ENCODE peak calls at places on chromosomes 12 and 14, in ten cellular contexts. F, J, B, Q, R, M, E, T, V and K are unnamed samples.

GRCh38 chr14:64704145-64704742 is at the start of gene PLEKHG3:
- DNase-seq in F (peak; percentile 93), J (peak; percentile 50), B (no peak), Q (peak; percentile 58), R (peak; percentile 79), M (peak; percentile 87), E (peak; percentile 83), T (peak; percentile 92), V (no peak), K (no peak)

GRCh38 chr12:106861984-106862894 is 87.8 kb downstream of the RIC8B start:
- DNase-seq in F (no peak), J (no peak), B (no peak), Q (no peak), R (no peak), M (no peak), E (peak; percentile 75), T (no peak), V (peak; percentile 64), K (no peak)

GRCh38 chr12:71011261-71011660 is 90.7 kb upstream of the PTPRR start:
- DNase-seq in F (no peak), J (no peak), B (no peak), Q (no peak), R (no peak), M (no peak), E (peak; percentile 62), T (no peak), V (no peak), K (no peak)

GRCh38 chr14:85531141-85531593 is 1.2 kb downstream of the FLRT2 start:
- DNase-seq in F (peak; percentile 81), J (no peak), B (no peak), Q (no peak), R (no peak), M (peak; percentile 72), E (peak; percentile 87), T (peak; percentile 73), V (no peak), K (no peak)

GRCh38 chr14:68559949-68560348 is 232.9 kb downstream of the ZFP36L1 start:
- DNase-seq in F (no peak), J (no peak), B (no peak), Q (no peak), R (no peak), M (no peak), E (no peak), T (no peak), V (no peak), K (no peak)

GRCh38 chr14:68794856-68795601 is 2.2 kb upstream of the ZFP36L1 start:
- DNase-seq in F (peak; percentile 63), J (peak; percentile 39), B (no peak), Q (peak; percentile 73), R (peak; percentile 46), M (peak; percentile 84), E (peak; percentile 91), T (peak; percentile 82), V (peak; percentile 97), K (peak; percentile 82)

GRCh38 chr14:32426596-32427408 is 97.7 kb downstream of the AKAP6 start:
- DNase-seq in F (no peak), J (no peak), B (no peak), Q (no peak), R (no peak), M (no peak), E (no peak), T (no peak), V (no peak), K (no peak)

GRCh38 chr14:51367600-51367931 is 127.5 kb downstream of the TMX1 start:
- DNase-seq in F (no peak), J (no peak), B (no peak), Q (peak; percentile 50), R (no peak), M (no peak), E (peak; percentile 50), T (no peak), V (peak; percentile 75), K (no peak)

DNA sequence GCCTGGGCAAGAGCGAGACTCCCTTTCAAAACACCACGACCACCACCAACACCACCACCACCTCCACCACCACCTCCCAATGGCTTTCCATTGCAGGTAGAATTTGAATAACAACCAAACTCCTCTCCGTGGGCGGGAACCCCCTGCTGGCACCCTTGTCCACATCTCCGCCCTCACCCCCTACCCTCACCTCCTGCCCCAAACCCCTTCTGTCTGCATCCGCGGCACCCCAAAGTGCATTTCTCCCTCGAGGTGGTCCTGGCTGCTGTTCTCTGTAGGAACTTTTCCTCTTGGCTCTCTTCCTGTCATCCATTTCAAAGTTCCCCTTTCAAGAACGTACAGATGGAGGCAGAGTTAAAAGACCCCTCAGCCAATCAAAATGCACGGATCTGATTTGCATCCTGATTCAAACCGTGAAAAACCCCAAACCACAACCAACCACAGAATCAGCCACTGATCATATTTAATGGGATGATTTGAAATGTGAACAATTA is 3.8 kb downstream of the SDSL start:
- DNase-seq in F (peak; percentile 72), J (no peak), B (no peak), Q (no peak), R (peak; percentile 45), M (no peak), E (no peak), T (no peak), V (no peak), K (peak; percentile 74)
- H3K4me3 ChIP-seq in F (peak overlapping the region; percentile 40), J (no peak overlapping the region), B (no peak overlapping the region), Q (no peak overlapping the region), R (no peak overlapping the region), M (no peak overlapping the region), E (no peak overlapping the region), T (no peak overlapping the region), V (no peak overlapping the region), K (no peak overlapping the region)

GRCh38 chr12:5435161-5435560 is 3.3 kb downstream of the NTF3 start:
- DNase-seq in F (no peak), J (no peak), B (no peak), Q (no peak), R (no peak), M (no peak), E (no peak), T (no peak), V (no peak), K (no peak)

GRCh38 chr12:5432011-5432400 is at the start of gene NTF3:
- DNase-seq in F (peak; percentile 82), J (no peak), B (no peak), Q (no peak), R (no peak), M (no peak), E (peak; percentile 40), T (peak; percentile 80), V (no peak), K (no peak)

GRCh38 chr12:5434647-5434968 is 2.7 kb downstream of the NTF3 start:
- DNase-seq in F (no peak), J (no peak), B (no peak), Q (no peak), R (no peak), M (no peak), E (no peak), T (no peak), V (no peak), K (no peak)

GRCh38 chr12:5433081-5433839 is 1.4 kb downstream of the NTF3 start:
- DNase-seq in F (peak; percentile 62), J (no peak), B (no peak), Q (no peak), R (no peak), M (no peak), E (no peak), T (peak; percentile 75), V (no peak), K (no peak)

DNA sequence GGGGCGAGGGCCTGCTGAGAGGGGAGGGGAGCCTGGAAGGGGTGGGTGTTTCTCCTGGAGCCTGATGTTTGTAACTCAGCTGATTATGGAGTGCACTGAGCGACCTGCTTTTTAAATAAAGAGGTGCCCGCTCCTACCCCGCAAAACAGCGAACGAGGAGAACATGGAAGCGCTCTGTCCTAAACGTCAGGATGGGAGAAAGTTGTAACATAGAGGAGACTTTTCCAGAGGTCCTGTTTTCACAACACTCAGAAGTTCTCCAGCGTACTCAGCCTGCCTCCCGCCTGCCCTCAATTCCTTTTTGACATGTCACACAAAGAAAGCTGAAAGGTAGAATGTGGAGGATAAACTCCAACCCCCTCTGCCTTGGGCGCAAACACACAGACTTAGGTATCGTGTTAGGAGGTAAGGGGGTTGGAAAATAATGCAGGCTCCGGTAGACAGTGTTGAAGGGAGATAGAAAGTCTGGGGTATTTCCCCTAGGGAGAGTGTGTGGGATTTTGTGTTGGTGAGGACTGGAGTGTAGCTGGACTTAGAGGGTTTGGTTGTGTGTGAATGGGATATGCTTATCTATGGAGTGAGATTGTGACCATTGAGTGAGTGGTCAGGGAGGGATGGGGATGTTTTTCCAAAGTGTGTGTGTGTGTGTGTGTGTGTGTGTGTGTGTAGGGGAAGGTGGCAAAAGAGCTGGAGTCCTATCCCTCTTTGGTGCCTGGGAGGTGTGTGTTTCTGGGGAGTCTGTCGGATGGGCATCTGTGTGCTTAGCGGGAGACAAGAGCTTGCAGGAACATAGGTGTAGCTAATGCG is 2.1 kb downstream of the NTF3 start:
- DNase-seq in F (no peak), J (no peak), B (no peak), Q (no peak), R (no peak), M (no peak), E (no peak), T (no peak), V (no peak), K (no peak)
- TF ChIP-seq CTCF in F (no peak), J (no peak), B (no peak), Q (no peak), R (no peak), M (no peak), E (no peak), T (no peak), V (no peak), K (no peak)

DNA sequence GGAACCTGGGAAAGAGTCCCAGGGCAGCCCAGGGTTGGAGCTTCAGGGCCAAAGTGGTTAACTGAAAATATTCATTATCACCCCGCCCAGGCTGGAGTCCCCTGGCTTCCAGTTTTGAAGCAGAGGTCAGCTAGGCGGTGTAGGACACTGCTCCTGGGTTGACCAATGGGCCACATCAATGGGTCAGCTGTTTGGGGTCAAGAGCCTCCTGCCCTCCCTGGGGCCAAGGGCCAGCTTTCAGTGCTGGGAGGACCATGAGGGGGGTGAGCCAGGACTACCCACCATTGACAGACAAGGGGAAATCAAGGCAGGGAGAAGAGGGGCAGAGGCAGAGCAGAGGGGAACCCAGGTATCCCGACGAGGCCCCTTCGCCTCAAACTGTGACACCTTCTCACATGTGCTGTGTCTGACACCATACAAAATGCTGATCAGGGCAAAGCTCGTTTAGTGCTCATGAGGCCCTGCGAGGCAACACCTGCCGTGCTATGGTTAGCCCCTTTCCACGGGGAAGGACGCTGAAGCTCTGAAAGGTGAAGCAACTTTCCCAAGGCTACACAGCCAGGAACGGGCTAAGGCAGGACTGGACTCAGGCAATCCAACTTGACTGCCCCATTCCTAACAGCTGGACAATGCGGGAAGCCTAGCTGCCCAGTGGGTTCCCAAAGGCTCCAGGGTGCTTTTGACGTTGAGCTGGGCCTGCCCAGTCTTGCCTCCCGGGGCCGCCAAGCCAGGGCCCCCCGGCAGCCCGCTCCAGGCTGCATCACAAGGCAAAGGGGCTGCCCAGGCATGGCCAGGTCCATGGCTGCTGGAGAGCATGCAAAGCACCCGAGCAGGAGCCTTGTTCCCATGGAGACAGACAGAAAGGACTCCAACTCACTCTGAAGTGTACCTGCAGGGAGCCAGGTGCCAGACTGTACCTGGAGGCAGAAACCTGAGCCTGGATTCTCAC is 2.0 kb downstream of the SYNE3 start:
- DNase-seq in F (peak; percentile 59), J (no peak), B (no peak), Q (no peak), R (no peak), M (peak; percentile 66), E (no peak), T (no peak), V (no peak), K (no peak)
- H3K4me3 ChIP-seq in F (no peak overlapping the region), J (no peak overlapping the region), B (no peak overlapping the region), Q (peak overlapping the region; percentile 94), R (peak overlapping the region; percentile 65), M (peak overlapping the region; percentile 76), E (peak overlapping the region; percentile 59), T (peak overlapping the region; percentile 86), V (no peak overlapping the region), K (peak overlapping the region; percentile 64)

DNA sequence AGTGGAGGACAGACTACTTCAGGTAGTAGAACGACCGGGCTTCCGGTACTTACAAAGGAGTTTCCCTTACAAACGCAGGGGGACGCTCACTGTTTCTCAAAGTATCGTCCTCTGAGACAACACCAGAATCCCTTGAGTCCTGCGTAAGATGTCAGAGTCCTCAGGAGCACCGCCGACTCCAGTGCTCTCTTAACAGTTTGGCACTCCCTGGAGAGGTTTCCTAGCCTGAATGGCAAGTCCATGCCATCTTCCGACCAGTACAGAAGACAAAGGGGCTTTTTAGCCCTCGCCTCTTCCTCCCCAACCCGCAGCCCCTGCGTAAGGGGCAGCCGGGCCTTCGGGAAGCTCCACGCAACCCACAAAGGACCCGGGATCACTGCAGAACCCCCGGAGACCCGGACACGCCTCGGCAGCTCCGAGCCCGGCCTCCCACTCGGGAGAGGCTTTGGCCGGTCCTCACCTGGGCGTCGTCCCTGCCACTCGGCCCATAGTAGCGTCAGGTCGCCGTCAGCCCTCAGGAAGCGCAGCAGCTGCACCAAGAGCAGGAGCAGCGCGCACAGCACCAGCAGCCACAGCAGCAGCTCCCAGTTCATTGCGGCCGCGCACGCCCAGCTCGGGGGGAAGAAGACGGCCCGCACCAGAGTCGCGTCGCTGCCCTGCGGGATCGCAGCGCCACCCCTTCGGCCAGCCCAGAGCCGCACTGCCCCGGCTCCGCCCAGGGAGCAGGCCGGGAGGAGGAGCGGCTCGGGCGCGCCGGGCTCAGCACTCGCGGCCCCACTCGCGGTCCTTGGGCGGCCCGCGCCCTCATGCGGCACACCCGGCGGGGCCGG is at the start of gene DHRS7:
- DNase-seq in F (peak; percentile 77), J (peak; percentile 56), B (peak; percentile 42), Q (peak; percentile 64), R (peak; percentile 90), M (peak; percentile 90), E (peak; percentile 78), T (peak; percentile 92), V (peak; percentile 21), K (peak; percentile 90)
- TF ChIP-seq CTCF in F (peak; percentile 47), J (peak; percentile 41), B (peak; percentile 77), Q (no peak), R (peak; percentile 32), M (no peak), E (peak; percentile 30), T (peak; percentile 45), V (peak; percentile 49), K (peak; percentile 42)